ENCODE peak calls at places on chromosomes 6 and 20, in four cellular contexts. O is uterus, N is A549, L is HCT116. V is an unnamed sample.

GRCh38 chr6:151044465-151045441 is 179.3 kb downstream of the MTHFD1L start:
- DNase-seq in O (peak; percentile 73), N (peak; percentile 94), L (peak; percentile 82), V (peak; percentile 23)

GRCh38 chr6:11428895-11429294 is 108.7 kb upstream of the TMEM170B start:
- DNase-seq in O (no peak), N (peak; percentile 51), L (no peak), V (peak; percentile 41)

GRCh38 chr6:121858310-121858709 is 422.9 kb downstream of the GJA1 start:
- DNase-seq in O (no peak), N (no peak), L (no peak), V (no peak)

GRCh38 chr6:72286911-72287311 is 335.0 kb upstream of the KCNQ5 start:
- DNase-seq in O (no peak), N (no peak), L (no peak), V (peak; percentile 7)

GRCh38 chr6:121780325-121781313 is 345.2 kb downstream of the GJA1 start:
- DNase-seq in O (peak; percentile 85), N (peak; percentile 43), L (peak; percentile 8), V (no peak)

GRCh38 chr6:131678401-131678800 is 22.8 kb downstream of the OR2A4 start:
- DNase-seq in O (no peak), N (no peak), L (no peak), V (no peak)

GRCh38 chr6:73264446-73264845 is 1.4 kb upstream of the KHDC1 start:
- DNase-seq in O (no peak), N (no peak), L (no peak), V (no peak)

GRCh38 chr20:9508696-9509178 is 5.7 kb upstream of the LAMP5 start:
- DNase-seq in O (no peak), N (no peak), L (no peak), V (no peak)

GRCh38 chr6:96836579-96837137 is 619 bp downstream of the GPR63 start:
- DNase-seq in O (peak; percentile 14), N (peak; percentile 1), L (no peak), V (no peak)

GRCh38 chr6:148240866-148241477 is 101.7 kb upstream of the SASH1 start:
- DNase-seq in O (no peak), N (no peak), L (no peak), V (no peak)

GRCh38 chr6:87473419-87473903 is 687 bp downstream of the SLC35A1 start:
- DNase-seq in O (no peak), N (peak; percentile 9), L (no peak), V (peak; percentile 5)

GRCh38 chr6:34273242-34273805 is 24.5 kb upstream of the SMIM29 start:
- DNase-seq in O (no peak), N (no peak), L (no peak), V (no peak)

GRCh38 chr6:74320076-74320475 is 624.1 kb downstream of the CD109 start:
- DNase-seq in O (no peak), N (peak; percentile 23), L (no peak), V (no peak)

GRCh38 chr6:161809991-161810390 is 536.1 kb upstream of the AGPAT4 start:
- DNase-seq in O (no peak), N (no peak), L (no peak), V (no peak)

GRCh38 chr6:54041239-54041638 is 70.0 kb upstream of the MLIP start:
- DNase-seq in O (no peak), N (no peak), L (no peak), V (no peak)

GRCh38 chr6:142913511-142914047 is 31.4 kb downstream of the HIVEP2 start:
- DNase-seq in O (no peak), N (no peak), L (no peak), V (no peak)

GRCh38 chr6:151413372-151414145 is 22.2 kb upstream of the ZBTB2 start:
- DNase-seq in O (no peak), N (no peak), L (no peak), V (no peak)

GRCh38 chr20:53319716-53320115 is 273.9 kb downstream of the ZNF217 start:
- DNase-seq in O (no peak), N (no peak), L (no peak), V (no peak)

GRCh38 chr6:134520181-134521115 is 202.5 kb upstream of the SGK1 start:
- DNase-seq in O (no peak), N (no peak), L (no peak), V (no peak)

GRCh38 chr20:35000922-35001595 is 45.4 kb downstream of the MYH7B start:
- DNase-seq in O (no peak), N (no peak), L (no peak), V (no peak)

GRCh38 chr6:152313542-152314482 is 323.4 kb downstream of the SYNE1 start:
- DNase-seq in O (no peak), N (no peak), L (no peak), V (no peak)

GRCh38 chr20:19387251-19387650 is 174.8 kb downstream of the SLC24A3 start:
- DNase-seq in O (no peak), N (no peak), L (no peak), V (no peak)

GRCh38 chr6:80333342-80333741 is 226.9 kb downstream of the BCKDHB start:
- DNase-seq in O (no peak), N (no peak), L (no peak), V (no peak)

GRCh38 chr6:5723905-5724691 is 282.6 kb downstream of the NRN1 start:
- DNase-seq in O (no peak), N (no peak), L (no peak), V (no peak)

GRCh38 chr6:87289571-87289970 is 32.8 kb upstream of the SMIM8 start:
- DNase-seq in O (no peak), N (no peak), L (no peak), V (no peak)

GRCh38 chr6:13190391-13190790 is 137.9 kb downstream of the TBC1D7 start:
- DNase-seq in O (no peak), N (no peak), L (no peak), V (no peak)

GRCh38 chr20:52025938-52026337 is 165.6 kb downstream of the ZFP64 start:
- DNase-seq in O (no peak), N (no peak), L (no peak), V (no peak)

GRCh38 chr20:18056174-18057105 is 1.3 kb downstream of the OVOL2 start:
- DNase-seq in O (no peak), N (peak; percentile 34), L (no peak), V (no peak)

GRCh38 chr6:45500924-45501816 is 123.4 kb upstream of the SUPT3H start:
- DNase-seq in O (no peak), N (peak; percentile 61), L (peak; percentile 58), V (no peak)

GRCh38 chr6:139764498-139764986 is 390.1 kb upstream of the CITED2 start:
- DNase-seq in O (peak; percentile 37), N (peak; percentile 72), L (peak; percentile 83), V (no peak)

GRCh38 chr6:39847216-39847615 is 55.0 kb downstream of the DAAM2 start:
- DNase-seq in O (peak; percentile 63), N (no peak), L (no peak), V (no peak)

GRCh38 chr6:158565122-158565429 is 5.2 kb downstream of the TMEM181 start:
- DNase-seq in O (no peak), N (no peak), L (no peak), V (no peak)

GRCh38 chr20:325043-325888 is at the start of gene SOX12:
- DNase-seq in O (peak; percentile 97), N (peak; percentile 97), L (peak; percentile 85), V (peak; percentile 81)
- TF ChIP-seq POLR2A in O (peak; percentile 73), N (peak; percentile 75), L (peak; percentile 39), V (peak; percentile 52)

DNA sequence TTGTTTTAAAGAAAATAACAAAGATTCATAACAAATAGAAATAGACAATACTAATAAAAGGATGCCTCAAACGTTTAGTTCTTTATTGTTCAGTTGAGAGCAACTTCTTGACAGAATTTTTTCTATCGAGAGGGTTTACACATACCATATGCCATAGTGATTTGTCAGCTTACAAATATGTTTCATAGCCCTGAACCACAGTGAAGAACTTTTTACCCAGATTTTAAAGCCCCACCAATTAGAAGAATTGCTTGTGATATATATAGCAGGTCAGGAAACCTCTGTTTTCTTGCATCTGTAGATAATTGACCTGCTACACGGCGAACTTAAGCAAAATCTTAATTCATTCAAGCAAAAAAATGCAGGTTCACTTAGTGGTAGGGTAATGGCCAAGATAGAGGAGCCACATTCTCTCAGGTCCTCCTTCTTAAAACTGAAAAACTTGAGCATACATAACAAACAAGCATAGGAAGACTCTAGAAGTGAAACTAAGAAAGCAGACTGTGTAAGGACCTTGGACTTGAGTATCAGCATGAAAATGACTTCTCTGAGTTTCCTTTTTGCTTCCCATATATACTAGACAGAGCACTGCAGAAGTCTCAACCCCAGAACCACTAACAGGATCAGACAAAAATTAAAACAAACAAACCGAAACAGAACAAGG is 39.5 kb downstream of the CRISP1 start:
- DNase-seq in O (no peak), N (no peak), L (no peak), V (no peak)
- TF ChIP-seq POLR2A in O (no peak), N (no peak), L (no peak), V (no peak)

GRCh38 chr6:24497254-24497989 is 2.7 kb downstream of the ALDH5A1 start:
- DNase-seq in O (no peak), N (peak; percentile 7), L (no peak), V (no peak)

GRCh38 chr6:24493945-24494725 is 634 bp upstream of the ALDH5A1 start:
- DNase-seq in O (no peak), N (no peak), L (no peak), V (no peak)

GRCh38 chr6:24495516-24495847 is 713 bp downstream of the ALDH5A1 start:
- DNase-seq in O (peak; percentile 50), N (peak; percentile 52), L (peak; percentile 0), V (no peak)

GRCh38 chr6:24492475-24492874 is 2.3 kb upstream of the ALDH5A1 start:
- DNase-seq in O (no peak), N (peak; percentile 44), L (no peak), V (no peak)

DNA sequence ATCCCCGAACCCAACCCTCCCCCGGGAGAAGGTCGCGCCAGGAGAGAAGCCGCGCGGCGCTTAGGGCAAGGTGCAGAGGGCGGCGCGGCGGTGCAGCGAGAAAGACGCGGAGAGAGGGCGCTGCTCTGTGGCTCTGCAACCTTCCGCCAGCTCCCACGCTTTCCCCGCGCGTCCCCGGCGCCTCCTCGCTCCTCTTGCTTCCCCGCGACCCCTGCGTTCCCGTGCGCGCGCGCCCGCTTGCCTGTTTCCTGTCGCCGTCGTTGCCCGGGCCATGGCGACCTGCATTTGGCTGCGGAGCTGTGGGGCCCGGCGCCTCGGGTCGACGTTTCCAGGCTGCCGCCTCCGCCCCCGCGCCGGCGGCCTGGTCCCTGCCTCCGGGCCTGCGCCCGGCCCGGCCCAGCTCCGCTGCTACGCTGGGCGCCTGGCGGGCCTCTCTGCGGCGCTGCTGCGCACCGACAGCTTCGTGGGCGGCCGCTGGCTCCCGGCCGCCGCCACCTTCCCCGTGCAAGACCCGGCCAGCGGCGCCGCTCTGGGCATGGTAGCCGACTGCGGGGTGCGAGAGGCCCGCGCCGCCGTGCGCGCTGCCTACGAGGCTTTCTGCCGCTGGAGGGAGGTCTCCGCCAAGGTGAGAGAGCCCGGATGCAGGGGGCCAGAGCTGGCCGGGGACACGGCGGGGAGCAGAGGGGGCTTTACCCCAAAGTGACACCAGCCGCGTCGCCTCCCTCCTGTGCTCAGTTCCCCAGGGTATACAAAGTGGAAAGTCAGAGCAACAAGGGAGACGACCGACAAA is at the start of gene ALDH5A1:
- DNase-seq in O (peak; percentile 69), N (peak; percentile 70), L (peak; percentile 24), V (peak; percentile 30)
- TF ChIP-seq POLR2A in O (peak; percentile 22), N (peak; percentile 39), L (no peak), V (no peak)

GRCh38 chr6:55734256-55734655 is 141.1 kb downstream of the BMP5 start:
- DNase-seq in O (no peak), N (no peak), L (no peak), V (no peak)
- TF ChIP-seq POLR2A in O (no peak), N (no peak), L (no peak), V (no peak)